ENCODE peak calls at places on chromosomes 2 and 18, in five cellular contexts. U, N, J, T and H are unnamed samples.

GRCh38 chr18:50356036-50356945 is 18.6 kb upstream of the SKA1 start:
- DNase-seq in U (no peak), N (no peak), J (peak; percentile 30), T (peak; percentile 11), H (peak; percentile 77)

GRCh38 chr2:101395545-101396351 is 8.4 kb upstream of the CREG2 start:
- DNase-seq in U (no peak), N (no peak), J (no peak), T (no peak), H (no peak)

GRCh38 chr2:134657650-134658250 is 61.0 kb downstream of the TMEM163 start:
- DNase-seq in U (no peak), N (no peak), J (peak; percentile 22), T (peak; percentile 23), H (peak; percentile 25)

GRCh38 chr2:67399144-67399543 is 2.0 kb downstream of the ETAA1 start:
- DNase-seq in U (no peak), N (peak; percentile 18), J (peak; percentile 7), T (no peak), H (no peak)

GRCh38 chr2:102615620-102616436 is 3.5 kb upstream of the SLC9A2 start:
- DNase-seq in U (peak; percentile 74), N (peak; percentile 75), J (peak; percentile 45), T (peak; percentile 60), H (peak; percentile 72)

GRCh38 chr2:173414823-173415322 is 60.2 kb downstream of the CDCA7 start:
- DNase-seq in U (no peak), N (no peak), J (peak; percentile 50), T (no peak), H (no peak)

GRCh38 chr2:197306691-197307030 is 3.9 kb downstream of the ANKRD44 start:
- DNase-seq in U (no peak), N (no peak), J (no peak), T (no peak), H (peak; percentile 43)

GRCh38 chr2:138841459-138841858 is 61.3 kb upstream of the NXPH2 start:
- DNase-seq in U (no peak), N (no peak), J (no peak), T (no peak), H (no peak)

GRCh38 chr2:9952856-9953503 is 1.5 kb downstream of the GRHL1 start:
- DNase-seq in U (no peak), N (no peak), J (no peak), T (no peak), H (no peak)

GRCh38 chr2:102748107-102748506 is 13.7 kb upstream of the TMEM182 start:
- DNase-seq in U (no peak), N (no peak), J (no peak), T (no peak), H (no peak)

GRCh38 chr18:26429535-26429934 is 118.8 kb downstream of the KCTD1 start:
- DNase-seq in U (no peak), N (peak; percentile 66), J (no peak), T (peak; percentile 4), H (no peak)

GRCh38 chr2:50098242-50098641 is 933.7 kb downstream of the NRXN1 start:
- DNase-seq in U (no peak), N (no peak), J (no peak), T (no peak), H (no peak)

GRCh38 chr18:23200751-23201150 is 65.5 kb downstream of the CABLES1 start:
- DNase-seq in U (no peak), N (no peak), J (no peak), T (no peak), H (no peak)

GRCh38 chr2:217451634-217452033 is 551.2 kb downstream of the TNS1 start:
- DNase-seq in U (no peak), N (no peak), J (peak; percentile 2), T (peak; percentile 23), H (no peak)

GRCh38 chr18:37364237-37364636 is 201.4 kb downstream of the CELF4 start:
- DNase-seq in U (no peak), N (no peak), J (no peak), T (no peak), H (no peak)

GRCh38 chr2:105768961-105769452 is 24.3 kb downstream of the NCK2 start:
- DNase-seq in U (no peak), N (no peak), J (no peak), T (no peak), H (no peak)

GRCh38 chr2:204738721-204739120 is 193.4 kb downstream of the PARD3B start:
- DNase-seq in U (no peak), N (no peak), J (no peak), T (no peak), H (no peak)

GRCh38 chr2:11123856-11124759 is 31.2 kb upstream of the SLC66A3 start:
- DNase-seq in U (peak; percentile 86), N (peak; percentile 85), J (peak; percentile 52), T (peak; percentile 43), H (peak; percentile 67)

GRCh38 chr2:237581751-237582746 is 8.5 kb downstream of the RAB17 start:
- DNase-seq in U (no peak), N (no peak), J (peak; percentile 79), T (peak; percentile 82), H (peak; percentile 64)

GRCh38 chr2:71669628-71670429 is 216.5 kb downstream of the DYSF start:
- DNase-seq in U (no peak), N (no peak), J (no peak), T (no peak), H (no peak)

GRCh38 chr2:110802213-110802932 is 70.0 kb downstream of the ACOXL start:
- DNase-seq in U (no peak), N (no peak), J (no peak), T (no peak), H (no peak)

GRCh38 chr2:159904565-159905281 is 106.7 kb upstream of the CD302 start:
- DNase-seq in U (peak; percentile 87), N (peak; percentile 35), J (peak; percentile 20), T (no peak), H (peak; percentile 93)

GRCh38 chr2:37568565-37568964 is 102.9 kb downstream of the CDC42EP3 start:
- DNase-seq in U (no peak), N (no peak), J (no peak), T (no peak), H (no peak)

GRCh38 chr18:79523738-79524180 is 128.0 kb downstream of the NFATC1 start:
- DNase-seq in U (no peak), N (no peak), J (no peak), T (no peak), H (peak; percentile 75)

GRCh38 chr18:60090170-60090569 is 190.4 kb downstream of the PMAIP1 start:
- DNase-seq in U (no peak), N (no peak), J (no peak), T (no peak), H (peak; percentile 56)

GRCh38 chr2:207640661-207641060 is 15.5 kb upstream of the METTL21A start:
- DNase-seq in U (no peak), N (no peak), J (no peak), T (no peak), H (no peak)

GRCh38 chr2:654896-655295 is 22.3 kb downstream of the TMEM18 start:
- DNase-seq in U (no peak), N (no peak), J (no peak), T (no peak), H (no peak)

GRCh38 chr2:65432227-65433190 is at the start of gene SPRED2:
- DNase-seq in U (peak; percentile 80), N (peak; percentile 81), J (peak; percentile 90), T (peak; percentile 96), H (peak; percentile 97)

GRCh38 chr18:33556846-33557245 is 21.2 kb upstream of the ASXL3 start:
- DNase-seq in U (no peak), N (no peak), J (no peak), T (no peak), H (no peak)

GRCh38 chr2:82260521-82260920 is 1956.0 kb upstream of the LRRTM1 start:
- DNase-seq in U (no peak), N (no peak), J (no peak), T (no peak), H (no peak)

GRCh38 chr2:104900608-104901007 is 46.7 kb downstream of the POU3F3 start:
- DNase-seq in U (no peak), N (no peak), J (no peak), T (no peak), H (no peak)

GRCh38 chr18:42801706-42802105 is 313.8 kb downstream of the RIT2 start:
- DNase-seq in U (no peak), N (no peak), J (no peak), T (no peak), H (no peak)

DNA sequence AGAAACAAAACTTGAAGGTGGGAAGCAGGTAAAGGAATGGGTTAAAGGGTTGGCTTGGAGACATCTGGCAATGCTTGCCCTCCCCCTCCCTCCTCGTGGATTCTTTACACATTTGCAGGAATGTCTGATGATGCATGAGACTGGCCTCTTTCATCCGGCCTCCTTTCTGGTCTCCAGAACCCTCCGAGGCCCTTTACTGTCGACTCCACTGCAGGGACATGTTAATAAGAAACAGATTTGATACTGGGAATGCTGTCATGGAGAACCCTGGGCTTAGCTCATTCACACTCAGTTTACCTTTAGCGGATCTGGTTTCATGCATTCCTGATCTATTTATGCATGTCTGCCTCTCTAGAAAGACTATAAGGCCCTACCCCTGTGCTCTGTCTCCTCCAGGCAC is 238.7 kb downstream of the TGIF1 start:
- DNase-seq in U (no peak), N (no peak), J (no peak), T (no peak), H (no peak)
- TF ChIP-seq MAX in U (no peak), N (peak; percentile 66), J (no peak), T (no peak), H (no peak)

DNA sequence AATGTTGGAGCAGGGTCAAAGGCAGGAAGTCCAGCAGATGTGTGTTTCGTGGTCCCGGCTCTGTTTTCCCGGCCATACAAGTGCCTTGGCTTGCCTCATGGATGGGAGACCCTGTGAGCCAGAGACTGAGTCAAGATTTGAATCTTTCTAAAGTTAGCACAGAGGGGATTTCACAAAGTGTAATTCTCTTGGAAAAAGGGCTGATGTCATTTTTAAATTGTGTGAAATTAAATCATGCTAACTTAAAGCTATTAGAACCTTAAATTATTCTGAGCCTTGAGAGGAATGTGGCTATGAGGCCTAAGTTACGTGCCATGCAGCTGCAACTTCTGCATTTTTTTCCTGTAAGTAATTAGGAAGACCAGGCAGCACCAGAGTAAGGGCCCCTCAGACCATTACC is 38.3 kb upstream of the RALBP1 start:
- DNase-seq in U (no peak), N (no peak), J (peak; percentile 26), T (no peak), H (peak; percentile 6)
- TF ChIP-seq MYC in U (no peak), N (no peak), J (no peak), T (no peak), H (no peak)

GRCh38 chr2:20141056-20141762 is 83.7 kb downstream of the SDC1 start:
- DNase-seq in U (peak; percentile 39), N (peak; percentile 95), J (peak; percentile 94), T (peak; percentile 61), H (no peak)
- TF ChIP-seq MAX in U (no peak), N (peak; percentile 85), J (peak; percentile 53), T (no peak), H (no peak)

GRCh38 chr18:46343940-46344372 is 239.8 kb downstream of the HAUS1 start:
- DNase-seq in U (peak; percentile 13), N (no peak), J (no peak), T (no peak), H (peak; percentile 29)
- TF ChIP-seq MYC in U (no peak), N (no peak), J (no peak), T (no peak), H (no peak)

DNA sequence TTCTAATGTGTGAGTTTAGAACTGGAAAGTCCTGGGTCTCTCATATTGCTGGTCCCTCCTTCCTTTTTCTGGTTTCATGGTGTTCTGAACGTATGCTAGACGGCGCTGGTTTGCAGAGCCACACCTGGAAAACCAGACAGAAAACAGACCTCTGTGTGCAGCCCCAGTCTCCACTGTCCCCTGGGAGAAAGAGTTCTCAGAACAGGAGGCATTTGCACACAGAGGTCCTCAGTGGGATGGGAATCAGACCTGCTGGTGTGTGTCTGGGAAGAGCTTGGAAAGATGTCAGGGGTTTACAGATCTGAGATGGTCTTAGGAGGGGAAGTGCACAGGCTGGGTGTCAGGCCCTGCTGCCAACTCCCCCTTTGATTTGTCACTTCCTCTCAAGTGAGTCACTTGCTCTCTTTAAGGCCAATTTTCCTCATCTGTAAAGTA is 14.9 kb upstream of the MBP start:
- DNase-seq in U (no peak), N (no peak), J (peak; percentile 44), T (no peak), H (peak; percentile 77)
- TF ChIP-seq MAX in U (no peak), N (no peak), J (no peak), T (no peak), H (no peak)